ENCODE peak calls at places on chromosomes 1 and 21, in six cellular contexts. U is K562, P is left lung, N is psoas muscle, W is A549, V is heart left ventricle. S is an unnamed sample.

GRCh38 chr1:157580179-157580827 is 17.6 kb downstream of the FCRL4 start:
- DNase-seq in P (no peak), U (peak; percentile 61), V (no peak), N (no peak), W (peak; percentile 48), S (peak; percentile 14)

GRCh38 chr1:53619088-53619810 is 119.7 kb downstream of the GLIS1 start:
- DNase-seq in N (no peak), P (no peak), W (no peak), V (no peak), U (no peak), S (no peak)

GRCh38 chr21:33135925-33136324 is 66.0 kb downstream of the OLIG1 start:
- DNase-seq in N (no peak), P (no peak), U (no peak), W (no peak), V (no peak), S (no peak)

GRCh38 chr1:228378453-228379164 is 28.0 kb downstream of the TRIM11 start:
- DNase-seq in W (peak; percentile 62), N (peak; percentile 81), U (peak; percentile 87), P (peak; percentile 88), V (peak; percentile 80), S (peak; percentile 68)

GRCh38 chr1:172826096-172826741 is 167.3 kb downstream of the FASLG start:
- DNase-seq in P (no peak), U (no peak), W (peak; percentile 44), N (no peak), V (peak; percentile 25), S (no peak)

GRCh38 chr1:227777156-227777555 is 38.3 kb upstream of the PRSS38 start:
- DNase-seq in V (no peak), P (no peak), N (peak; percentile 43), W (no peak), U (no peak), S (no peak)

GRCh38 chr1:6359568-6360496 is 33.7 kb downstream of the ACOT7 start:
- DNase-seq in W (no peak), P (no peak), V (peak; percentile 67), U (peak; percentile 51), N (no peak), S (peak; percentile 53)

GRCh38 chr1:154328318-154329151 is 3.2 kb downstream of the ATP8B2 start:
- DNase-seq in P (peak; percentile 95), V (peak; percentile 92), W (no peak), N (peak; percentile 89), U (no peak), S (peak; percentile 86)

GRCh38 chr1:177286396-177286795 is 115.6 kb downstream of the BRINP2 start:
- DNase-seq in W (no peak), V (no peak), N (no peak), P (no peak), U (no peak), S (no peak)

GRCh38 chr1:159946242-159947187 is 1.1 kb upstream of the IGSF9 start:
- DNase-seq in P (no peak), N (no peak), U (no peak), V (no peak), W (no peak), S (no peak)

GRCh38 chr1:169452921-169453320 is 25.6 kb upstream of the CCDC181 start:
- DNase-seq in U (no peak), P (no peak), N (no peak), V (no peak), W (no peak), S (no peak)

GRCh38 chr1:234711400-234711799 is 101.4 kb upstream of the IRF2BP2 start:
- DNase-seq in W (no peak), P (no peak), V (no peak), N (no peak), U (no peak), S (no peak)

GRCh38 chr1:189429610-189430009 is 1048.1 kb downstream of the BRINP3 start:
- DNase-seq in N (no peak), V (no peak), U (peak; percentile 7), W (peak; percentile 2), P (no peak), S (no peak)

GRCh38 chr1:228440761-228441500 is 24.3 kb upstream of the TRIM17 start:
- DNase-seq in V (no peak), P (no peak), N (no peak), W (no peak), U (no peak), S (no peak)

GRCh38 chr21:45406801-45407628 is 2.0 kb downstream of the COL18A1 start:
- DNase-seq in N (peak; percentile 45), V (peak; percentile 23), P (peak; percentile 62), W (no peak), U (no peak), S (no peak)

GRCh38 chr1:65141394-65141793 is 6.6 kb upstream of the AK4 start:
- DNase-seq in V (no peak), N (no peak), U (no peak), P (no peak), W (no peak), S (no peak)

GRCh38 chr21:30629173-30629572 is 5.8 kb upstream of the KRTAP20-2 start:
- DNase-seq in V (no peak), W (no peak), N (no peak), U (no peak), P (no peak), S (no peak)

GRCh38 chr1:183869230-183869629 is 64.3 kb downstream of the RGL1 start:
- DNase-seq in N (no peak), W (no peak), U (no peak), P (no peak), V (no peak), S (no peak)

GRCh38 chr1:92410706-92411105 is 76.0 kb downstream of the GFI1 start:
- DNase-seq in W (no peak), P (no peak), U (no peak), N (no peak), V (no peak), S (peak; percentile 67)

GRCh38 chr1:110242731-110243130 is 32.6 kb downstream of the KCNC4 start:
- DNase-seq in U (no peak), W (no peak), N (no peak), P (no peak), V (no peak), S (no peak)

GRCh38 chr1:241177665-241178064 is 179.3 kb downstream of the RGS7 start:
- DNase-seq in N (no peak), V (no peak), U (no peak), P (no peak), W (no peak), S (no peak)

GRCh38 chr21:37712204-37712934 is 203.9 kb downstream of the KCNJ6 start:
- DNase-seq in U (peak; percentile 68), N (peak; percentile 65), W (peak; percentile 27), P (peak; percentile 74), V (peak; percentile 68), S (no peak)

GRCh38 chr1:3453891-3454810 is at the start of gene ARHGEF16:
- DNase-seq in P (peak; percentile 93), W (peak; percentile 51), V (peak; percentile 64), U (peak; percentile 91), N (peak; percentile 76), S (peak; percentile 12)

GRCh38 chr1:230399321-230400006 is 26.7 kb downstream of the PGBD5 start:
- DNase-seq in V (no peak), U (no peak), N (no peak), P (no peak), W (no peak), S (no peak)

GRCh38 chr1:230400007-230400344 is 26.2 kb downstream of the PGBD5 start:
- DNase-seq in W (no peak), U (no peak), N (no peak), V (no peak), P (no peak), S (no peak)

GRCh38 chr1:230398856-230399255 is 27.3 kb downstream of the PGBD5 start:
- DNase-seq in V (no peak), N (no peak), U (no peak), P (no peak), W (no peak), S (no peak)

GRCh38 chr1:230401763-230402294 is 24.3 kb downstream of the PGBD5 start:
- DNase-seq in P (no peak), V (no peak), W (no peak), N (no peak), U (no peak), S (no peak)

GRCh38 chr1:230401096-230401495 is 25.0 kb downstream of the PGBD5 start:
- DNase-seq in P (no peak), V (no peak), U (no peak), W (no peak), N (no peak), S (no peak)
- H3K27ac ChIP-seq in P (no peak overlapping the region), V (no peak overlapping the region), U (no peak overlapping the region), W (no peak overlapping the region), N (no peak overlapping the region), S (no peak overlapping the region)

GRCh38 chr1:204961765-204962419 is 81.1 kb upstream of the CNTN2 start:
- DNase-seq in W (no peak), P (no peak), N (no peak), V (no peak), U (no peak), S (no peak)
- H3K27ac ChIP-seq in W (no peak overlapping the region), P (no peak overlapping the region), N (no peak overlapping the region), V (no peak overlapping the region), U (no peak overlapping the region), S (no peak overlapping the region)

DNA sequence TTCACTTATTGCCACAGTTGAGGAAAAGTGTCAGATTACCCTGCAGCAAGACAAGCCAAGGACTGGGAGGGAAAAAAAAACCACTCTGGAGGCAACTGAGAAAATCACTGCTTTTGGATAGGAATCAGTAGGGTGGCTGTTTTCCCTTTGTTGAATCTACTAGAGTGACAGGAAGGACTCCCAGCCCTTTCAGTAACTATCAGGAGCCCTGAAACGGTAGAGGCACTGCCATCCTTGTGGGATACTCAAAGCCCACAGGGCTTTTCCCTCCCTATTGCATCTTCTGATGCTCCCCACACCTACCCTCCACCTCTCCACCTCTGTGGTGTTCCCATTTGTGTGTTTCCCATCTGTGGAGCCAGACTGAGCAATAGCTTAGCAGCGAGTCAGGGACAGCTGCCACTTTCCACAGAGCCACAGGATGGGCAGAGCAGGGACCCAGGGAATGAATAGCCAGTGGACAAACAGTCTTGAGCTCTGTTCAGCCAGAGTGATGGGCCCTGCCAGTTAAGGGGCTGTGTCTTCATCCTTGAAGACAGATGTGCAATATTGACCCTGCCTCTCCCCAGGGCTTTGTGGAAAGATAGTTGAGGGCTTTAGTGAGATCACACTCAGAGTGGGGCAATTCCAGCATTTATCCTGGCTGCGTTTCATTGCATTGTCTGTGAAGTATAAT is 13.9 kb downstream of the UBIAD1 start:
- DNase-seq in N (no peak), W (no peak), P (no peak), V (no peak), U (no peak), S (no peak)
- H3K27ac ChIP-seq in N (no peak overlapping the region), W (no peak overlapping the region), P (no peak overlapping the region), V (no peak overlapping the region), U (no peak overlapping the region), S (peak overlapping the region; percentile 22)

DNA sequence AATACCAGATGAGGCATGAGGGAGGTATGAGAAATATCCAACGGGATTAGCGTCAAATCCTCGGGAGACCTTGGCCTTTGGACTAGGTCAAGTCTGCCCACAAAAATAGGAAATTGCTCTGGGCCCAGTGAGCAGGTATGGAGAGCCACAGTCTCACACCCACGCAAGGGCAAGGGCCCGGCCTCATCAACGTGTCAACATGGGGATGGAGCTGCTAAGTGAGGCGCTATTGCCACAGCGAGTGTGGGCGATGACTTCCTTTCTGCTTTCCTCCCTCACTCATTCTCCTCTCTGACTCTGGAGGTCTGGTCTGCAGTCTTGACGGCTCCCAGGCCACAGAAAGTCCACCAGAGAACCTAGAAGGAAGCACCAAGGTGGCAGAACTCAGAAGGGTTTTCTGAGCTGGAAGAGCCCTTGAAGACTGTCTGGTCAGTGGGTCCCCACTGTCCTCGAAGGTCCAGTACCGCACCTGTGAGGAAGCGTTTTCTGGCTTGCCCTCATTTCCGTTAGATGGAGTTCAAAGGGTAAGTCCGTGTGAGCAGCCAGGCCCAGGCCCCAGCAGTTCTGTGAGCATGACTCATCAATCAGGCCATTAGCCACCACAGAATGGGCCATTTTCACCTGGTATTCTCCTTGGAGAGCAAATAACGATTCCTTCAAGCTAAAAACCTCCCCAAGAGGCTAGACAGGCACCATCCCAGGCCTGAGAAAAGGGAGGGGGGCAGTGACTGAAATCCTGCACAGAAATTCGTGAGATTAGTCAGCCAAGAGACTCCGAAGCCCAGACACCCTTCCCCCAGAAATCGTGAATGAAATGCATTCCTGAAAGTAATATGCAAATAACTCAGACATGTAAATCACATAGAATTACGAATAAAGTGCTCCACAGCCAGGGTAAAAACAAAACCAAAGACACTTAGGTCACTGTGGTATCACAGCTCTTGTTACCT is 66.2 kb downstream of the BCAR3 start:
- DNase-seq in V (no peak), N (no peak), W (peak; percentile 48), P (no peak), U (peak; percentile 50), S (no peak)
- H3K27ac ChIP-seq in V (peak overlapping the region; percentile 79), N (peak overlapping the region; percentile 86), W (peak overlapping the region; percentile 99), P (peak overlapping the region; percentile 45), U (no peak overlapping the region), S (no peak overlapping the region)